ENCODE peak calls at places on chromosomes 2 and 18, in nine cellular contexts. One of them, this sample, is unnamed.

GRCh38 chr2:241925821-241926441 is 56.4 kb downstream of the RTP5 start:
- DNase-seq in fibroblast of mammary gland: no peak
- DNase-seq in cardiac fibroblast: no peak
- DNase-seq in transverse colon: no peak
- DNase-seq in psoas muscle: no peak
- DNase-seq in brain microvascular endothelial cell: no peak
- DNase-seq in epithelial cell of esophagus: no peak
- DNase-seq in OCI-LY7: no peak
- DNase-seq in CD8-positive, alpha-beta T cell: no peak
- DNase-seq in this sample: peak; percentile 29

GRCh38 chr18:80086281-80086680 is 22.8 kb upstream of the ADNP2 start:
- DNase-seq in cardiac fibroblast: no peak
- DNase-seq in CD8-positive, alpha-beta T cell: no peak
- DNase-seq in brain microvascular endothelial cell: no peak
- DNase-seq in fibroblast of mammary gland: no peak
- DNase-seq in psoas muscle: no peak
- DNase-seq in OCI-LY7: no peak
- DNase-seq in transverse colon: no peak
- DNase-seq in epithelial cell of esophagus: peak; percentile 34
- DNase-seq in this sample: no peak

GRCh38 chr2:188406414-188406813 is 114.7 kb downstream of the GULP1 start:
- DNase-seq in fibroblast of mammary gland: no peak
- DNase-seq in brain microvascular endothelial cell: no peak
- DNase-seq in psoas muscle: no peak
- DNase-seq in cardiac fibroblast: no peak
- DNase-seq in CD8-positive, alpha-beta T cell: no peak
- DNase-seq in OCI-LY7: no peak
- DNase-seq in transverse colon: no peak
- DNase-seq in epithelial cell of esophagus: no peak
- DNase-seq in this sample: no peak

GRCh38 chr2:177553176-177553909 is 160.8 kb downstream of the AGPS start:
- DNase-seq in fibroblast of mammary gland: peak; percentile 54
- DNase-seq in cardiac fibroblast: peak; percentile 25
- DNase-seq in psoas muscle: no peak
- DNase-seq in epithelial cell of esophagus: peak; percentile 39
- DNase-seq in OCI-LY7: no peak
- DNase-seq in brain microvascular endothelial cell: peak; percentile 8
- DNase-seq in CD8-positive, alpha-beta T cell: no peak
- DNase-seq in transverse colon: no peak
- DNase-seq in this sample: peak; percentile 18

GRCh38 chr18:68102117-68102516 is 585.6 kb upstream of the DSEL start:
- DNase-seq in transverse colon: no peak
- DNase-seq in fibroblast of mammary gland: no peak
- DNase-seq in psoas muscle: no peak
- DNase-seq in cardiac fibroblast: no peak
- DNase-seq in brain microvascular endothelial cell: no peak
- DNase-seq in CD8-positive, alpha-beta T cell: no peak
- DNase-seq in epithelial cell of esophagus: no peak
- DNase-seq in OCI-LY7: no peak
- DNase-seq in this sample: no peak

GRCh38 chr2:172445851-172446250 is 18.5 kb downstream of the ITGA6 start:
- DNase-seq in brain microvascular endothelial cell: no peak
- DNase-seq in CD8-positive, alpha-beta T cell: no peak
- DNase-seq in OCI-LY7: no peak
- DNase-seq in cardiac fibroblast: peak; percentile 61
- DNase-seq in fibroblast of mammary gland: no peak
- DNase-seq in psoas muscle: no peak
- DNase-seq in transverse colon: no peak
- DNase-seq in epithelial cell of esophagus: no peak
- DNase-seq in this sample: no peak

GRCh38 chr2:182426915-182427233 is at the start of gene PDE1A:
- DNase-seq in transverse colon: peak; percentile 6
- DNase-seq in psoas muscle: no peak
- DNase-seq in epithelial cell of esophagus: no peak
- DNase-seq in fibroblast of mammary gland: no peak
- DNase-seq in brain microvascular endothelial cell: no peak
- DNase-seq in OCI-LY7: no peak
- DNase-seq in CD8-positive, alpha-beta T cell: no peak
- DNase-seq in cardiac fibroblast: peak; percentile 67
- DNase-seq in this sample: no peak

GRCh38 chr18:55500316-55501086 is 87.5 kb downstream of the TCF4 start:
- DNase-seq in cardiac fibroblast: peak; percentile 76
- DNase-seq in CD8-positive, alpha-beta T cell: no peak
- DNase-seq in transverse colon: no peak
- DNase-seq in brain microvascular endothelial cell: no peak
- DNase-seq in OCI-LY7: no peak
- DNase-seq in psoas muscle: no peak
- DNase-seq in fibroblast of mammary gland: peak; percentile 81
- DNase-seq in epithelial cell of esophagus: peak; percentile 73
- DNase-seq in this sample: peak; percentile 71

GRCh38 chr2:109448946-109449788 is 164.6 kb downstream of the SEPTIN10 start:
- DNase-seq in OCI-LY7: no peak
- DNase-seq in fibroblast of mammary gland: peak; percentile 6
- DNase-seq in cardiac fibroblast: peak; percentile 35
- DNase-seq in brain microvascular endothelial cell: no peak
- DNase-seq in transverse colon: peak; percentile 24
- DNase-seq in psoas muscle: peak; percentile 74
- DNase-seq in CD8-positive, alpha-beta T cell: no peak
- DNase-seq in epithelial cell of esophagus: peak; percentile 43
- DNase-seq in this sample: no peak

GRCh38 chr2:168166902-168167510 is 80.4 kb downstream of the STK39 start:
- DNase-seq in fibroblast of mammary gland: peak; percentile 74
- DNase-seq in transverse colon: no peak
- DNase-seq in CD8-positive, alpha-beta T cell: no peak
- DNase-seq in OCI-LY7: no peak
- DNase-seq in brain microvascular endothelial cell: peak; percentile 34
- DNase-seq in psoas muscle: no peak
- DNase-seq in epithelial cell of esophagus: peak; percentile 70
- DNase-seq in cardiac fibroblast: no peak
- DNase-seq in this sample: peak; percentile 67

GRCh38 chr18:54947115-54947514 is 12.1 kb downstream of the CCDC68 start:
- DNase-seq in epithelial cell of esophagus: peak; percentile 32
- DNase-seq in fibroblast of mammary gland: no peak
- DNase-seq in transverse colon: peak; percentile 36
- DNase-seq in OCI-LY7: no peak
- DNase-seq in psoas muscle: no peak
- DNase-seq in cardiac fibroblast: peak; percentile 47
- DNase-seq in CD8-positive, alpha-beta T cell: no peak
- DNase-seq in brain microvascular endothelial cell: no peak
- DNase-seq in this sample: peak; percentile 20

GRCh38 chr2:172572981-172573380 is 17.1 kb downstream of the PDK1 start:
- DNase-seq in fibroblast of mammary gland: no peak
- DNase-seq in CD8-positive, alpha-beta T cell: no peak
- DNase-seq in psoas muscle: no peak
- DNase-seq in brain microvascular endothelial cell: no peak
- DNase-seq in OCI-LY7: no peak
- DNase-seq in transverse colon: no peak
- DNase-seq in epithelial cell of esophagus: no peak
- DNase-seq in cardiac fibroblast: no peak
- DNase-seq in this sample: no peak

GRCh38 chr18:11391636-11392035 is 217.8 kb upstream of the SLC35G4 start:
- DNase-seq in psoas muscle: no peak
- DNase-seq in cardiac fibroblast: peak; percentile 5
- DNase-seq in fibroblast of mammary gland: no peak
- DNase-seq in brain microvascular endothelial cell: no peak
- DNase-seq in transverse colon: no peak
- DNase-seq in OCI-LY7: no peak
- DNase-seq in epithelial cell of esophagus: no peak
- DNase-seq in CD8-positive, alpha-beta T cell: no peak
- DNase-seq in this sample: peak; percentile 17

GRCh38 chr18:11237484-11237883 is 88.1 kb upstream of the PIEZO2 start:
- DNase-seq in epithelial cell of esophagus: no peak
- DNase-seq in psoas muscle: no peak
- DNase-seq in CD8-positive, alpha-beta T cell: no peak
- DNase-seq in brain microvascular endothelial cell: no peak
- DNase-seq in fibroblast of mammary gland: no peak
- DNase-seq in cardiac fibroblast: no peak
- DNase-seq in OCI-LY7: no peak
- DNase-seq in transverse colon: no peak
- DNase-seq in this sample: no peak

GRCh38 chr2:186459009-186459408 is 27.1 kb upstream of the ZC3H15 start:
- DNase-seq in CD8-positive, alpha-beta T cell: no peak
- DNase-seq in OCI-LY7: peak; percentile 29
- DNase-seq in epithelial cell of esophagus: peak; percentile 62
- DNase-seq in cardiac fibroblast: peak; percentile 44
- DNase-seq in psoas muscle: no peak
- DNase-seq in fibroblast of mammary gland: peak; percentile 49
- DNase-seq in brain microvascular endothelial cell: no peak
- DNase-seq in transverse colon: no peak
- DNase-seq in this sample: no peak
- TF ChIP-seq CTCF in CD8-positive, alpha-beta T cell: no peak
- TF ChIP-seq CTCF in OCI-LY7: peak; percentile 67
- TF ChIP-seq CTCF in epithelial cell of esophagus: peak; percentile 59
- TF ChIP-seq CTCF in cardiac fibroblast: peak; percentile 31
- TF ChIP-seq CTCF in psoas muscle: peak; percentile 34
- TF ChIP-seq CTCF in fibroblast of mammary gland: peak; percentile 32
- TF ChIP-seq CTCF in brain microvascular endothelial cell: peak; percentile 32
- TF ChIP-seq CTCF in transverse colon: no peak
- TF ChIP-seq CTCF in this sample: peak; percentile 17

GRCh38 chr2:13522096-13522495 is 805.4 kb downstream of the TRIB2 start:
- DNase-seq in psoas muscle: no peak
- DNase-seq in CD8-positive, alpha-beta T cell: no peak
- DNase-seq in fibroblast of mammary gland: no peak
- DNase-seq in epithelial cell of esophagus: no peak
- DNase-seq in OCI-LY7: no peak
- DNase-seq in cardiac fibroblast: no peak
- DNase-seq in transverse colon: no peak
- DNase-seq in brain microvascular endothelial cell: no peak
- DNase-seq in this sample: no peak

GRCh38 chr2:13524492-13524891 is 807.8 kb downstream of the TRIB2 start:
- DNase-seq in psoas muscle: no peak
- DNase-seq in OCI-LY7: no peak
- DNase-seq in CD8-positive, alpha-beta T cell: no peak
- DNase-seq in cardiac fibroblast: no peak
- DNase-seq in epithelial cell of esophagus: no peak
- DNase-seq in brain microvascular endothelial cell: no peak
- DNase-seq in fibroblast of mammary gland: no peak
- DNase-seq in transverse colon: no peak
- DNase-seq in this sample: no peak

GRCh38 chr2:13522917-13523821 is 806.4 kb downstream of the TRIB2 start:
- DNase-seq in cardiac fibroblast: no peak
- DNase-seq in CD8-positive, alpha-beta T cell: no peak
- DNase-seq in transverse colon: no peak
- DNase-seq in epithelial cell of esophagus: peak; percentile 86
- DNase-seq in psoas muscle: no peak
- DNase-seq in fibroblast of mammary gland: peak; percentile 1
- DNase-seq in OCI-LY7: no peak
- DNase-seq in brain microvascular endothelial cell: peak; percentile 1
- DNase-seq in this sample: no peak
- H3K4me3 ChIP-seq in cardiac fibroblast: no peak overlapping the region
- H3K4me3 ChIP-seq in CD8-positive, alpha-beta T cell: no peak overlapping the region
- H3K4me3 ChIP-seq in transverse colon: no peak overlapping the region
- H3K4me3 ChIP-seq in epithelial cell of esophagus: peak overlapping the region; percentile 16
- H3K4me3 ChIP-seq in psoas muscle: no peak overlapping the region
- H3K4me3 ChIP-seq in fibroblast of mammary gland: no peak overlapping the region
- H3K4me3 ChIP-seq in OCI-LY7: no peak overlapping the region
- H3K4me3 ChIP-seq in brain microvascular endothelial cell: no peak overlapping the region
- H3K4me3 ChIP-seq in this sample: no peak overlapping the region

GRCh38 chr2:70010222-70011111 is 49.0 kb upstream of the ASPRV1 start:
- DNase-seq in fibroblast of mammary gland: no peak
- DNase-seq in brain microvascular endothelial cell: no peak
- DNase-seq in psoas muscle: no peak
- DNase-seq in epithelial cell of esophagus: peak; percentile 62
- DNase-seq in CD8-positive, alpha-beta T cell: no peak
- DNase-seq in OCI-LY7: peak; percentile 32
- DNase-seq in transverse colon: peak; percentile 78
- DNase-seq in cardiac fibroblast: peak; percentile 8
- DNase-seq in this sample: no peak

GRCh38 chr2:70006447-70006784 is 45.0 kb upstream of the ASPRV1 start:
- DNase-seq in epithelial cell of esophagus: no peak
- DNase-seq in CD8-positive, alpha-beta T cell: no peak
- DNase-seq in OCI-LY7: no peak
- DNase-seq in transverse colon: no peak
- DNase-seq in fibroblast of mammary gland: no peak
- DNase-seq in psoas muscle: no peak
- DNase-seq in brain microvascular endothelial cell: no peak
- DNase-seq in cardiac fibroblast: no peak
- DNase-seq in this sample: no peak

GRCh38 chr2:70009776-70010175 is 48.3 kb upstream of the ASPRV1 start:
- DNase-seq in epithelial cell of esophagus: no peak
- DNase-seq in psoas muscle: no peak
- DNase-seq in brain microvascular endothelial cell: no peak
- DNase-seq in cardiac fibroblast: no peak
- DNase-seq in OCI-LY7: no peak
- DNase-seq in fibroblast of mammary gland: no peak
- DNase-seq in CD8-positive, alpha-beta T cell: no peak
- DNase-seq in transverse colon: peak; percentile 75
- DNase-seq in this sample: no peak

GRCh38 chr2:70007151-70007550 is 45.7 kb upstream of the ASPRV1 start:
- DNase-seq in fibroblast of mammary gland: no peak
- DNase-seq in cardiac fibroblast: no peak
- DNase-seq in epithelial cell of esophagus: no peak
- DNase-seq in OCI-LY7: no peak
- DNase-seq in psoas muscle: no peak
- DNase-seq in CD8-positive, alpha-beta T cell: no peak
- DNase-seq in transverse colon: no peak
- DNase-seq in brain microvascular endothelial cell: no peak
- DNase-seq in this sample: no peak

DNA sequence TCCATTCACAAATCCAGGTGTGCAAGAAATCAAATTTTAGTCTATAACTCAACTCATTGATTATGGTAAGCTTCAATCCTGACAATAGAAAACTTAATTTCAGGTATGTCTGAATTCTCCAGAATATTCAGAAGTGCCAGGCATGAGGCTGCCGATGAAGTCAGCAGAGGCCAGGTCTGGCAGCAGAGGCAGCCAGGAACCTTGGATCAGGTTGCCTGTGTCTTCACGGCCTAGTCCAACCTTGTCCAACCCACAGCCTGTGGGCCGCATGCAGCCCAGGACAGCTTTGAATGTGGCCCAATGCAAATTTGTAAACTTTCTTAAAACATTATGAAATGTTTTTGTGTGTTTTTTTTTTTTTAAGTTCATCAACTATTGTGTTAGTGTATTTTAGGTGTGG is 46.9 kb upstream of the ASPRV1 start:
- DNase-seq in cardiac fibroblast: no peak
- DNase-seq in brain microvascular endothelial cell: no peak
- DNase-seq in transverse colon: no peak
- DNase-seq in epithelial cell of esophagus: no peak
- DNase-seq in CD8-positive, alpha-beta T cell: no peak
- DNase-seq in psoas muscle: no peak
- DNase-seq in fibroblast of mammary gland: no peak
- DNase-seq in OCI-LY7: no peak
- DNase-seq in this sample: no peak
- TF ChIP-seq CTCF in cardiac fibroblast: no peak
- TF ChIP-seq CTCF in brain microvascular endothelial cell: no peak
- TF ChIP-seq CTCF in transverse colon: no peak
- TF ChIP-seq CTCF in epithelial cell of esophagus: no peak
- TF ChIP-seq CTCF in CD8-positive, alpha-beta T cell: no peak
- TF ChIP-seq CTCF in psoas muscle: no peak
- TF ChIP-seq CTCF in fibroblast of mammary gland: no peak
- TF ChIP-seq CTCF in OCI-LY7: no peak
- TF ChIP-seq CTCF in this sample: no peak

DNA sequence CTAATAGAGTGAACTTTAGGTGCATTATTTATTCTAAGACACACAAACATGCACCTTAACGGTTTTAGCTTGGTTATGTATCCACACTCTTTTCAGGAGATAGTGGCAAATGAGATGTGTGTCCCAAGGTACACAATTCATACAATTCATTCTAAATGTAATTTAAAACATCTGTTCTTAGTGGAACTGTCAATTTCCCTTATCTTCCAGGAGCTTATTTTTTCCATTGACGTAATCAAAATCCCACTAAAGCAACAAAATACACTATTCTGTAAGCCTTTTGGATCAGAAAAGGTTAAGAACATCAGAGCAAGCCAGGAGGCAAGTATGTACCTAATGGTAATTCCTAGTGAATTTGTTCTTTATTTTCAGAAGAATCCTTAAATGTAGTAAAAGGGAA is 19.8 kb downstream of the EIF2AK3 start:
- DNase-seq in CD8-positive, alpha-beta T cell: no peak
- DNase-seq in cardiac fibroblast: no peak
- DNase-seq in psoas muscle: no peak
- DNase-seq in fibroblast of mammary gland: no peak
- DNase-seq in OCI-LY7: no peak
- DNase-seq in transverse colon: no peak
- DNase-seq in epithelial cell of esophagus: no peak
- DNase-seq in brain microvascular endothelial cell: no peak
- DNase-seq in this sample: no peak
- H3K4me3 ChIP-seq in CD8-positive, alpha-beta T cell: no peak overlapping the region
- H3K4me3 ChIP-seq in cardiac fibroblast: no peak overlapping the region
- H3K4me3 ChIP-seq in psoas muscle: no peak overlapping the region
- H3K4me3 ChIP-seq in fibroblast of mammary gland: no peak overlapping the region
- H3K4me3 ChIP-seq in OCI-LY7: peak overlapping the region; percentile 45
- H3K4me3 ChIP-seq in transverse colon: no peak overlapping the region
- H3K4me3 ChIP-seq in epithelial cell of esophagus: no peak overlapping the region
- H3K4me3 ChIP-seq in brain microvascular endothelial cell: no peak overlapping the region
- H3K4me3 ChIP-seq in this sample: no peak overlapping the region

This sample was measured in foreskin fibroblast.